ENCODE peak calls at places on chromosome 1, in eight cellular contexts. One of them, this sample, is unnamed.

GRCh38 chr1:244057474-244058385 is 6.6 kb downstream of the ZBTB18 start:
- DNase-seq in stimulated activated CD4-positive, alpha-beta T cell treated with anti-CD3 and anti-CD28 coated beads, Interleukin-1b, Interleukin-23, amount 100 ng/mL, for 4 hours: no peak
- DNase-seq in AG09309: no peak
- DNase-seq in astrocyte of the spinal cord: no peak
- DNase-seq in GM04504: no peak
- DNase-seq in GM23248: no peak
- DNase-seq in epithelial cell of esophagus: no peak
- DNase-seq in mucosa of descending colon: no peak
- DNase-seq in this sample: no peak

GRCh38 chr1:41513388-41513745 is 28.9 kb upstream of the EDN2 start:
- DNase-seq in astrocyte of the spinal cord: no peak
- DNase-seq in AG09309: no peak
- DNase-seq in epithelial cell of esophagus: no peak
- DNase-seq in stimulated activated CD4-positive, alpha-beta T cell treated with anti-CD3 and anti-CD28 coated beads, Interleukin-1b, Interleukin-23, amount 100 ng/mL, for 4 hours: no peak
- DNase-seq in GM23248: no peak
- DNase-seq in mucosa of descending colon: peak
- DNase-seq in GM04504: no peak
- DNase-seq in this sample: no peak

GRCh38 chr1:17451731-17452130 is 12.3 kb upstream of the RCC2 start:
- DNase-seq in GM23248: no peak
- DNase-seq in astrocyte of the spinal cord: no peak
- DNase-seq in stimulated activated CD4-positive, alpha-beta T cell treated with anti-CD3 and anti-CD28 coated beads, Interleukin-1b, Interleukin-23, amount 100 ng/mL, for 4 hours: no peak
- DNase-seq in mucosa of descending colon: no peak
- DNase-seq in GM04504: no peak
- DNase-seq in AG09309: no peak
- DNase-seq in epithelial cell of esophagus: no peak
- DNase-seq in this sample: no peak

GRCh38 chr1:210001751-210002150 is 63.7 kb downstream of the SYT14 start:
- DNase-seq in epithelial cell of esophagus: no peak
- DNase-seq in mucosa of descending colon: no peak
- DNase-seq in astrocyte of the spinal cord: no peak
- DNase-seq in GM23248: peak
- DNase-seq in AG09309: no peak
- DNase-seq in stimulated activated CD4-positive, alpha-beta T cell treated with anti-CD3 and anti-CD28 coated beads, Interleukin-1b, Interleukin-23, amount 100 ng/mL, for 4 hours: no peak
- DNase-seq in GM04504: no peak
- DNase-seq in this sample: no peak

GRCh38 chr1:223730471-223730870 is 18.1 kb downstream of the CAPN2 start:
- DNase-seq in GM23248: no peak
- DNase-seq in epithelial cell of esophagus: no peak
- DNase-seq in AG09309: no peak
- DNase-seq in mucosa of descending colon: no peak
- DNase-seq in astrocyte of the spinal cord: no peak
- DNase-seq in GM04504: no peak
- DNase-seq in stimulated activated CD4-positive, alpha-beta T cell treated with anti-CD3 and anti-CD28 coated beads, Interleukin-1b, Interleukin-23, amount 100 ng/mL, for 4 hours: no peak
- DNase-seq in this sample: no peak

GRCh38 chr1:8661185-8662110 is 156.0 kb downstream of the RERE start:
- DNase-seq in AG09309: peak
- DNase-seq in astrocyte of the spinal cord: peak
- DNase-seq in GM23248: peak
- DNase-seq in mucosa of descending colon: no peak
- DNase-seq in epithelial cell of esophagus: peak
- DNase-seq in stimulated activated CD4-positive, alpha-beta T cell treated with anti-CD3 and anti-CD28 coated beads, Interleukin-1b, Interleukin-23, amount 100 ng/mL, for 4 hours: peak
- DNase-seq in GM04504: peak
- DNase-seq in this sample: peak

GRCh38 chr1:194830387-194830786 is 1644.0 kb upstream of the B3GALT2 start:
- DNase-seq in astrocyte of the spinal cord: no peak
- DNase-seq in GM23248: no peak
- DNase-seq in AG09309: no peak
- DNase-seq in GM04504: no peak
- DNase-seq in mucosa of descending colon: no peak
- DNase-seq in stimulated activated CD4-positive, alpha-beta T cell treated with anti-CD3 and anti-CD28 coated beads, Interleukin-1b, Interleukin-23, amount 100 ng/mL, for 4 hours: no peak
- DNase-seq in epithelial cell of esophagus: no peak
- DNase-seq in this sample: no peak

GRCh38 chr1:69744381-69744780 is 176.7 kb downstream of the LRRC7 start:
- DNase-seq in AG09309: no peak
- DNase-seq in astrocyte of the spinal cord: no peak
- DNase-seq in mucosa of descending colon: no peak
- DNase-seq in GM04504: no peak
- DNase-seq in GM23248: no peak
- DNase-seq in stimulated activated CD4-positive, alpha-beta T cell treated with anti-CD3 and anti-CD28 coated beads, Interleukin-1b, Interleukin-23, amount 100 ng/mL, for 4 hours: no peak
- DNase-seq in epithelial cell of esophagus: no peak
- DNase-seq in this sample: no peak

GRCh38 chr1:37793773-37794371 is at the start of gene MANEAL:
- DNase-seq in mucosa of descending colon: peak
- DNase-seq in stimulated activated CD4-positive, alpha-beta T cell treated with anti-CD3 and anti-CD28 coated beads, Interleukin-1b, Interleukin-23, amount 100 ng/mL, for 4 hours: peak
- DNase-seq in epithelial cell of esophagus: peak
- DNase-seq in AG09309: no peak
- DNase-seq in astrocyte of the spinal cord: peak
- DNase-seq in GM04504: no peak
- DNase-seq in GM23248: peak
- DNase-seq in this sample: no peak